ENCODE peak calls at places on chromosomes 11 and 22, in six cellular contexts. M is GM23338, I is heart right ventricle, R is adrenal gland, W is thoracic aorta, T is lower lobe of right lung. C is an unnamed sample.

GRCh38 chr11:118740892-118741291 is 50.1 kb downstream of the DDX6 start:
- DNase-seq in I (no peak), R (no peak), W (no peak), T (no peak), M (no peak), C (no peak)

GRCh38 chr22:20887375-20887774 is 28.6 kb downstream of the SNAP29 start:
- DNase-seq in T (no peak), M (no peak), I (no peak), W (no peak), R (no peak), C (no peak)

GRCh38 chr22:20107471-20107901 is 8.4 kb upstream of the RANBP1 start:
- DNase-seq in R (no peak), I (peak; percentile 6), W (no peak), M (no peak), T (peak; percentile 22), C (peak; percentile 7)

GRCh38 chr22:35777335-35777975 is 59.8 kb downstream of the APOL5 start:
- DNase-seq in M (no peak), T (no peak), R (no peak), W (no peak), I (no peak), C (no peak)

GRCh38 chr22:50473088-50473487 is 1.7 kb downstream of the SBF1 start:
- DNase-seq in M (peak; percentile 57), W (no peak), R (no peak), I (peak; percentile 11), T (no peak), C (no peak)

GRCh38 chr11:128341280-128341679 is 246.1 kb downstream of the ETS1 start:
- DNase-seq in T (no peak), R (no peak), M (no peak), W (no peak), I (no peak), C (no peak)

GRCh38 chr22:27919943-27920755 is 1.1 kb upstream of the PITPNB start:
- DNase-seq in T (no peak), I (no peak), R (peak; percentile 63), M (peak; percentile 78), W (no peak), C (no peak)

GRCh38 chr22:46524203-46524740 is 13.1 kb downstream of the CELSR1 start:
- DNase-seq in I (no peak), M (no peak), T (no peak), W (no peak), R (no peak), C (no peak)

GRCh38 chr11:1877211-1878133 is 14.2 kb downstream of the PRR33 start:
- DNase-seq in T (peak; percentile 47), W (no peak), I (peak; percentile 78), M (no peak), R (peak; percentile 91), C (peak; percentile 74)

GRCh38 chr22:49500942-49501395 is 326.7 kb downstream of the BRD1 start:
- DNase-seq in M (no peak), I (no peak), W (no peak), T (no peak), R (no peak), C (no peak)

GRCh38 chr22:24338701-24339451 is 68.2 kb downstream of the SPECC1L start:
- DNase-seq in I (no peak), M (peak; percentile 35), T (no peak), R (peak; percentile 80), W (no peak), C (no peak)

GRCh38 chr22:38427465-38427864 is 27.5 kb downstream of the KCNJ4 start:
- DNase-seq in I (no peak), R (no peak), T (no peak), M (no peak), W (no peak), C (no peak)

GRCh38 chr11:130383363-130384168 is 44.8 kb downstream of the ADAMTS8 start:
- DNase-seq in W (no peak), T (no peak), M (peak; percentile 66), I (no peak), R (no peak), C (no peak)

GRCh38 chr11:130379276-130379675 is 49.1 kb downstream of the ADAMTS8 start:
- DNase-seq in I (no peak), T (no peak), M (no peak), W (no peak), R (no peak), C (no peak)

GRCh38 chr11:130381317-130381716 is 47.1 kb downstream of the ADAMTS8 start:
- DNase-seq in R (no peak), M (no peak), T (no peak), W (no peak), I (no peak), C (no peak)
- H3K4me3 ChIP-seq in R (no peak overlapping the region), M (no peak overlapping the region), T (no peak overlapping the region), W (no peak overlapping the region), I (no peak overlapping the region), C (no peak overlapping the region)

GRCh38 chr11:77725433-77725832 is 87.8 kb upstream of the CLNS1A start:
- DNase-seq in W (no peak), I (no peak), M (no peak), T (no peak), R (no peak), C (no peak)
- H3K27ac ChIP-seq in W (no peak overlapping the region), I (no peak overlapping the region), M (no peak overlapping the region), T (no peak overlapping the region), R (no peak overlapping the region), C (no peak overlapping the region)

GRCh38 chr11:124868322-124869274 is 3.4 kb downstream of the ROBO3 start:
- DNase-seq in M (peak; percentile 34), T (no peak), I (no peak), R (no peak), W (no peak), C (no peak)
- TF ChIP-seq CTCF in M (no peak), T (no peak), I (no peak), R (no peak), W (no peak), C (no peak)

GRCh38 chr11:61546663-61547062 is 34.2 kb downstream of the SYT7 start:
- DNase-seq in R (no peak), W (no peak), T (no peak), I (no peak), M (no peak), C (no peak)
- H3K4me3 ChIP-seq in R (no peak overlapping the region), W (no peak overlapping the region), T (no peak overlapping the region), I (no peak overlapping the region), M (no peak overlapping the region), C (no peak overlapping the region)

DNA sequence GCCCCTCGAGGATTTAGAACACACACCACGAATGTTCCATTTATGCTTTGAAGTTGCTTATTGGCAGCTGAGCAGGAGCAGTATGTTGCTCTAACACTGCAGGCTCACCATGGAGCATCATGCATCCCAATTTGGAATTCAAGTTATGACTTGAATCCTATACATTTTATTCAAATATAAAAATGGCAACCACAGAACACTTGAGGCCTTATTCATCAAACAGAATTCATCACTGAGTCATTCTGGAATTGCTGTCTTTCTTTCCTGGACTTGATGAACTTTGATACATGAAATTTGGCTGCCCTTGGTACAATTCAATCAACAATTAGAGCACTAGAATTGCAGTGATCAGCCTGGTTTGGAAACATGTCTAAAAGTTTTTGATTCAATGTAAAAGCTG is 24.5 kb upstream of the BLID start:
- DNase-seq in M (no peak), W (no peak), I (no peak), R (no peak), T (no peak), C (no peak)
- H3K27ac ChIP-seq in M (no peak overlapping the region), W (no peak overlapping the region), I (no peak overlapping the region), R (no peak overlapping the region), T (no peak overlapping the region), C (no peak overlapping the region)

GRCh38 chr11:70738661-70739060 is 340.3 kb downstream of the CTTN start:
- DNase-seq in W (no peak), I (no peak), M (no peak), T (peak; percentile 34), R (no peak), C (no peak)

GRCh38 chr11:70740475-70740825 is 342.1 kb downstream of the CTTN start:
- DNase-seq in R (no peak), T (no peak), M (no peak), W (no peak), I (no peak), C (no peak)

GRCh38 chr11:70741085-70741484 is 342.8 kb downstream of the CTTN start:
- DNase-seq in W (no peak), I (no peak), T (no peak), R (no peak), M (no peak), C (no peak)

GRCh38 chr11:70739091-70739490 is 340.8 kb downstream of the CTTN start:
- DNase-seq in I (no peak), W (no peak), R (no peak), M (no peak), T (peak; percentile 35), C (no peak)

GRCh38 chr11:70739811-70740474 is 341.6 kb downstream of the CTTN start:
- DNase-seq in R (no peak), M (no peak), T (peak; percentile 21), W (no peak), I (no peak), C (no peak)
- TF ChIP-seq CTCF in R (no peak), M (no peak), T (no peak), W (no peak), I (no peak), C (peak; percentile 10)

DNA sequence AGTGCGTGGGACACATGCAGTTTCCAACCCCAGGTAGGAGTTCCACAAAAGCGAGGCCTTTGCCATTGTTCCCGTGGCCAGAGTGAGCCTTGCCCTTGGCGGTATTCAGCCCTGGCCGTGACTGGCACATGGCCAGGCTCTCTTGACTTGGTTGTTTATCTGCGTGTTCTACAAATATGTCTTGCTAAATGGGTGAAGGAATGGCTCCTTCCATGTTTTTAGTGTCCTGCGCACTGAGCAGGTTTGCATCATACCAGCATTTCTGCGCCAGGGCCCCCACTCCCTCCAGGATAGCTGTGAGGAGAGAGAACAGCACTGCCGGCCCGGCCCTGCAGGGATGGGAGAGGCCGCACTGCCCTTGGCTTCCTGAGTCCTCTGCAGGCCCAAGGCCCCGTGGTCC is 20.0 kb downstream of the POLR3H start:
- DNase-seq in I (peak; percentile 76), R (peak; percentile 93), M (no peak), W (peak; percentile 55), T (peak; percentile 85), C (peak; percentile 71)
- H3K4me3 ChIP-seq in I (no peak overlapping the region), R (no peak overlapping the region), M (no peak overlapping the region), W (no peak overlapping the region), T (no peak overlapping the region), C (peak overlapping the region; percentile 17)

GRCh38 chr11:111634981-111635705 is 32.9 kb downstream of the SIK2 start:
- DNase-seq in T (no peak), R (no peak), I (no peak), M (peak; percentile 17), W (no peak), C (no peak)

GRCh38 chr11:111633248-111633647 is 31.0 kb downstream of the SIK2 start:
- DNase-seq in M (no peak), W (no peak), R (no peak), T (no peak), I (no peak), C (no peak)

GRCh38 chr11:111637885-111638284 is 35.6 kb downstream of the SIK2 start:
- DNase-seq in I (no peak), R (no peak), T (no peak), W (no peak), M (peak; percentile 18), C (no peak)

GRCh38 chr11:111633756-111634362 is 31.6 kb downstream of the SIK2 start:
- DNase-seq in M (no peak), T (no peak), W (no peak), R (no peak), I (no peak), C (no peak)

DNA sequence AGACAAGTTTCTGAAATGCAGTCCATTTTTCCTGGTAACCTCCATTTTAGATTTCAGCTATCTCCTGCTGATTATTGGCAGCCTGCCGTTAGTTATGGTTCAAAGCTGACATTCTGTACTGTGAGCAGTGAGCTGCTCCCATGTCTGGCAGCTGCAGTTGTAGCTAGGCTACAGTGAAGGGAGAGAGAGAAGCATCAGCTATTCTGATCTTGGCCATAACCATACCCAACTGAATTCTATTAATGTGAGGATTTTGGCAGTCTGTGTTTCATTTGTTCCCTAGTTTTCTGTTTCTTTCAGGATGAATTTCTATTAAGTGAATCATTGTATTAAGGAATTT is 33.4 kb downstream of the SIK2 start:
- DNase-seq in R (peak; percentile 65), W (no peak), M (no peak), T (no peak), I (no peak), C (peak; percentile 25)
- H3K27ac ChIP-seq in R (peak overlapping the region; percentile 36), W (peak overlapping the region; percentile 48), M (no peak overlapping the region), T (peak overlapping the region; percentile 26), I (peak overlapping the region; percentile 59), C (peak overlapping the region; percentile 54)